ENCODE peak calls at places on chromosomes 3 and 15, in ten cellular contexts. T is hypothalamus, X is nephron progenitor cell, R is dorsolateral prefrontal cortex, Q is erythroblast, S is astrocyte of the spinal cord, L is NCI-H1092, J is suprapubic skin, M is NCI-H748 treated with DMSO at 0.1 percent for 48 hours, W is AG09309. Z is an unnamed sample.

GRCh38 chr15:75647370-75648155 is at the start of gene SNX33:
- DNase-seq in X (peak; percentile 78), M (no peak), T (peak; percentile 78), S (peak; percentile 91), W (no peak), L (no peak), R (no peak), Q (peak; percentile 54), J (peak; percentile 91), Z (no peak)

GRCh38 chr3:22887664-22888291 is 315.3 kb upstream of the UBE2E2 start:
- DNase-seq in T (no peak), W (peak; percentile 3), S (peak; percentile 44), M (peak; percentile 23), R (no peak), L (no peak), X (peak; percentile 10), J (no peak), Q (peak; percentile 24), Z (no peak)

GRCh38 chr3:149142647-149143046 is 13.2 kb downstream of the HPS3 start:
- DNase-seq in J (no peak), X (no peak), R (no peak), T (no peak), W (no peak), M (no peak), S (no peak), L (no peak), Q (no peak), Z (no peak)

GRCh38 chr3:28449398-28449797 is 100.8 kb upstream of the AZI2 start:
- DNase-seq in W (no peak), S (no peak), R (no peak), J (no peak), M (no peak), X (no peak), T (no peak), Q (no peak), L (no peak), Z (no peak)

GRCh38 chr3:149151843-149152242 is 22.4 kb downstream of the HPS3 start:
- DNase-seq in W (no peak), Q (peak; percentile 37), R (no peak), X (peak; percentile 14), M (no peak), L (no peak), J (no peak), S (peak; percentile 80), T (no peak), Z (no peak)

GRCh38 chr3:43865376-43865775 is 174.6 kb downstream of the ABHD5 start:
- DNase-seq in M (no peak), S (no peak), Q (no peak), X (no peak), J (no peak), R (no peak), L (no peak), W (no peak), T (no peak), Z (no peak)

GRCh38 chr3:97278506-97278905 is 464.1 kb downstream of the EPHA6 start:
- DNase-seq in X (no peak), W (no peak), M (no peak), Q (no peak), R (no peak), L (no peak), S (no peak), J (no peak), T (no peak), Z (no peak)

GRCh38 chr15:40754883-40755815 is at the start of gene RMDN3:
- DNase-seq in S (peak; percentile 93), L (peak; percentile 81), T (peak; percentile 80), Q (peak; percentile 99), X (peak; percentile 97), J (peak; percentile 94), M (peak; percentile 80), R (peak; percentile 91), W (no peak), Z (no peak)

GRCh38 chr3:48502728-48503168 is 1.2 kb downstream of the SHISA5 start:
- DNase-seq in M (no peak), S (no peak), J (no peak), T (no peak), R (peak; percentile 39), L (no peak), X (no peak), W (no peak), Q (peak; percentile 53), Z (no peak)

GRCh38 chr15:25172691-25173090 is 217.9 kb downstream of the SNRPN start:
- DNase-seq in T (no peak), W (no peak), X (no peak), M (no peak), Q (no peak), S (no peak), R (peak; percentile 24), J (no peak), L (no peak), Z (no peak)

GRCh38 chr3:168531116-168531515 is 435.4 kb upstream of the GOLIM4 start:
- DNase-seq in M (no peak), R (no peak), W (no peak), J (no peak), Q (no peak), S (peak; percentile 54), L (no peak), X (no peak), T (no peak), Z (no peak)

GRCh38 chr15:31347067-31347975 is 20.7 kb downstream of the KLF13 start:
- DNase-seq in X (no peak), Q (no peak), R (no peak), T (no peak), L (no peak), M (no peak), S (no peak), W (no peak), J (no peak), Z (no peak)

GRCh38 chr3:139127101-139127500 is 82.4 kb upstream of the PRR23C start:
- DNase-seq in R (no peak), M (no peak), X (no peak), S (peak; percentile 16), T (no peak), J (no peak), W (peak; percentile 37), L (no peak), Q (peak; percentile 43), Z (no peak)

GRCh38 chr3:16511561-16512434 is 1.7 kb downstream of the RFTN1 start:
- DNase-seq in S (peak; percentile 89), M (no peak), Q (peak; percentile 6), R (no peak), L (no peak), X (peak; percentile 23), J (peak; percentile 80), W (peak; percentile 63), T (no peak), Z (no peak)

GRCh38 chr3:70982700-70983140 is 600.8 kb downstream of the FOXP1 start:
- DNase-seq in R (no peak), T (no peak), S (peak; percentile 93), W (no peak), M (peak; percentile 13), Q (peak; percentile 69), X (peak; percentile 11), J (peak; percentile 72), L (no peak), Z (peak; percentile 56)

GRCh38 chr3:129611812-129612349 is 5.4 kb upstream of the PLXND1 start:
- DNase-seq in W (no peak), T (no peak), J (no peak), Q (no peak), X (no peak), R (no peak), S (peak; percentile 66), L (no peak), M (no peak), Z (no peak)

GRCh38 chr3:71397046-71397445 is 186.5 kb downstream of the FOXP1 start:
- DNase-seq in M (no peak), R (no peak), W (no peak), L (no peak), J (no peak), S (peak; percentile 39), X (no peak), T (no peak), Q (peak; percentile 17), Z (peak; percentile 32)

GRCh38 chr15:48654799-48655198 is 9.3 kb upstream of the FBN1 start:
- DNase-seq in Q (no peak), W (no peak), L (no peak), X (no peak), T (no peak), M (no peak), J (no peak), R (no peak), S (no peak), Z (no peak)

GRCh38 chr15:95734422-95735316 is 595.8 kb upstream of the NR2F2 start:
- DNase-seq in Q (no peak), S (peak; percentile 79), R (no peak), W (no peak), J (no peak), M (no peak), T (no peak), L (no peak), X (no peak), Z (no peak)

GRCh38 chr3:56303508-56303907 is 164.8 kb downstream of the ERC2 start:
- DNase-seq in Q (peak; percentile 41), W (no peak), X (peak; percentile 60), T (no peak), M (no peak), S (peak; percentile 65), J (no peak), R (no peak), L (no peak), Z (no peak)

GRCh38 chr3:37861540-37862051 is at the start of gene CTDSPL:
- DNase-seq in X (peak; percentile 70), S (peak; percentile 30), R (no peak), J (no peak), W (no peak), T (peak; percentile 16), Q (peak; percentile 56), M (no peak), L (no peak), Z (no peak)

GRCh38 chr3:88921986-88922385 is 185.4 kb upstream of the EPHA3 start:
- DNase-seq in S (no peak), Q (no peak), X (no peak), J (no peak), L (no peak), R (no peak), T (no peak), W (no peak), M (no peak), Z (no peak)

GRCh38 chr3:100073555-100074307 is 40.6 kb downstream of the FILIP1L start:
- DNase-seq in M (no peak), S (peak; percentile 91), W (peak; percentile 33), X (peak; percentile 30), L (no peak), J (no peak), Q (peak; percentile 33), R (no peak), T (no peak), Z (no peak)

GRCh38 chr15:40999190-40999589 is 45.9 kb downstream of the CHAC1 start:
- DNase-seq in S (peak; percentile 57), R (no peak), L (no peak), Q (no peak), M (no peak), X (no peak), J (no peak), W (peak; percentile 59), T (no peak), Z (no peak)

GRCh38 chr3:49025005-49025792 is 3.3 kb downstream of the NDUFAF3 start:
- DNase-seq in T (no peak), W (no peak), R (no peak), Q (peak; percentile 48), S (no peak), L (no peak), J (no peak), X (no peak), M (no peak), Z (no peak)

GRCh38 chr3:10352146-10352911 is 31.4 kb upstream of the SEC13 start:
- DNase-seq in J (no peak), M (no peak), S (peak; percentile 97), Q (no peak), R (no peak), L (no peak), W (peak; percentile 59), T (no peak), X (peak; percentile 23), Z (no peak)

GRCh38 chr3:3998140-3998977 is 199.1 kb downstream of the LRRN1 start:
- DNase-seq in X (peak; percentile 5), M (peak; percentile 4), Q (peak; percentile 73), S (peak; percentile 49), R (no peak), T (no peak), L (peak; percentile 15), W (no peak), J (no peak), Z (no peak)

GRCh38 chr3:42970976-42971772 is 7.9 kb upstream of the GASK1A start:
- DNase-seq in J (no peak), Q (no peak), X (no peak), W (no peak), R (no peak), M (no peak), S (no peak), T (no peak), L (no peak), Z (no peak)

Z was measured in HFF-Myc.